ENCODE peak calls at places on chromosomes 12 and 14, in seven cellular contexts. Y, L, W, E, O, K and R are unnamed samples.

GRCh38 chr14:99519931-99520421 is 38.8 kb downstream of the CCNK start:
- DNase-seq in L (no peak), K (no peak), O (no peak), W (no peak), E (no peak), Y (peak; percentile 63), R (no peak)

GRCh38 chr12:120536064-120536791 is 2.1 kb downstream of the RNF10 start:
- DNase-seq in Y (no peak), O (no peak), W (peak; percentile 30), E (no peak), L (no peak), K (no peak), R (peak; percentile 46)

GRCh38 chr14:21090194-21090939 is 8.1 kb downstream of the ZNF219 start:
- DNase-seq in Y (peak; percentile 84), O (no peak), K (no peak), W (peak; percentile 61), E (no peak), L (no peak), R (peak; percentile 40)

GRCh38 chr14:30410986-30411385 is 148.0 kb upstream of the G2E3 start:
- DNase-seq in O (no peak), W (no peak), L (no peak), K (no peak), Y (no peak), E (no peak), R (no peak)

GRCh38 chr12:46073321-46073720 is 82.9 kb upstream of the SCAF11 start:
- DNase-seq in L (no peak), Y (no peak), W (no peak), K (no peak), O (no peak), E (no peak), R (no peak)

GRCh38 chr12:118055144-118055557 is 5.8 kb downstream of the WSB2 start:
- DNase-seq in K (peak; percentile 63), L (no peak), Y (peak; percentile 73), W (peak; percentile 86), E (no peak), O (peak; percentile 34), R (peak; percentile 88)

GRCh38 chr12:57755454-57756372 is 810 bp downstream of the MARCHF9 start:
- DNase-seq in E (no peak), W (peak; percentile 39), Y (peak; percentile 84), O (no peak), L (no peak), K (peak; percentile 67), R (peak; percentile 59)

GRCh38 chr12:81533054-81533453 is 226.1 kb downstream of the PPFIA2 start:
- DNase-seq in L (no peak), O (no peak), Y (no peak), W (no peak), E (no peak), K (no peak), R (no peak)

GRCh38 chr12:57874166-57875108 is 27.9 kb upstream of the CTDSP2 start:
- DNase-seq in E (no peak), L (no peak), Y (no peak), W (no peak), O (no peak), K (no peak), R (no peak)

GRCh38 chr14:91231446-91231845 is 13.1 kb downstream of the GPR68 start:
- DNase-seq in W (no peak), E (no peak), L (no peak), O (no peak), K (no peak), Y (no peak), R (no peak)

GRCh38 chr12:132617822-132618682 is 524 bp upstream of the P2RX2 start:
- DNase-seq in Y (no peak), L (no peak), E (no peak), O (no peak), W (no peak), K (no peak), R (no peak)

GRCh38 chr12:57882575-57882974 is 36.0 kb upstream of the CTDSP2 start:
- DNase-seq in L (no peak), K (no peak), W (no peak), Y (no peak), E (no peak), O (no peak), R (no peak)

GRCh38 chr12:79121486-79121885 is 256.9 kb downstream of the SYT1 start:
- DNase-seq in O (peak; percentile 12), L (no peak), Y (no peak), W (no peak), K (no peak), E (no peak), R (peak; percentile 3)

GRCh38 chr14:92490239-92490959 is 23.2 kb upstream of the RIN3 start:
- DNase-seq in Y (no peak), W (no peak), L (no peak), O (no peak), K (no peak), E (no peak), R (no peak)

GRCh38 chr14:22656226-22656625 is 12.1 kb upstream of the OR6J1 start:
- DNase-seq in O (no peak), W (no peak), K (no peak), E (no peak), L (no peak), Y (no peak), R (no peak)

GRCh38 chr12:121860257-121860656 is 1.6 kb upstream of the HPD start:
- DNase-seq in K (no peak), O (no peak), Y (no peak), W (no peak), L (no peak), E (no peak), R (peak; percentile 58)

GRCh38 chr14:60327447-60328331 is 78.7 kb downstream of the PPM1A start:
- DNase-seq in W (peak; percentile 59), K (peak; percentile 25), Y (no peak), L (no peak), O (peak; percentile 39), E (peak; percentile 88), R (peak; percentile 49)

GRCh38 chr14:65336191-65336591 is 76.3 kb upstream of the FUT8 start:
- DNase-seq in K (no peak), E (no peak), W (peak; percentile 72), Y (no peak), L (peak; percentile 23), O (no peak), R (no peak)

GRCh38 chr12:75724913-75725312 is 213.5 kb upstream of the KRR1 start:
- DNase-seq in Y (no peak), K (peak; percentile 63), W (no peak), O (no peak), E (peak; percentile 72), L (peak; percentile 60), R (no peak)

GRCh38 chr14:100533647-100534485 is 53.4 kb downstream of the BEGAIN start:
- DNase-seq in O (no peak), Y (peak; percentile 73), K (no peak), W (peak; percentile 37), E (no peak), L (no peak), R (no peak)

GRCh38 chr14:37591941-37592287 is 3.1 kb downstream of the FOXA1 start:
- DNase-seq in W (no peak), O (no peak), E (peak; percentile 88), K (no peak), Y (peak; percentile 73), L (no peak), R (no peak)

GRCh38 chr14:101395779-101396178 is 165.5 kb upstream of the DIO3 start:
- DNase-seq in K (no peak), W (no peak), O (no peak), Y (no peak), L (no peak), E (no peak), R (no peak)

GRCh38 chr12:49336645-49337584 is at the start of gene C1QL4:
- DNase-seq in E (peak; percentile 38), W (peak; percentile 91), O (peak; percentile 92), Y (peak; percentile 96), K (peak; percentile 86), L (peak; percentile 28), R (peak; percentile 79)

GRCh38 chr12:50723870-50724269 is 40.0 kb upstream of the ATF1 start:
- DNase-seq in E (no peak), L (no peak), Y (no peak), K (no peak), O (no peak), W (no peak), R (no peak)

GRCh38 chr12:103114296-103115055 is 157.0 kb downstream of the ASCL1 start:
- DNase-seq in O (peak; percentile 23), Y (no peak), W (no peak), L (no peak), E (no peak), K (no peak), R (no peak)

GRCh38 chr14:106318700-106319099 is 792.3 kb downstream of the TMEM121 start:
- DNase-seq in O (peak; percentile 36), Y (no peak), W (peak; percentile 81), E (no peak), K (no peak), L (no peak), R (peak; percentile 23)

GRCh38 chr14:87745507-87746118 is 247.4 kb downstream of the GALC start:
- DNase-seq in W (peak; percentile 25), Y (no peak), O (peak; percentile 23), K (peak; percentile 39), E (no peak), L (no peak), R (peak; percentile 8)

GRCh38 chr14:72948481-72949138 is 22.3 kb downstream of the DCAF4 start:
- DNase-seq in K (peak; percentile 30), L (peak; percentile 32), W (peak; percentile 77), O (peak; percentile 61), Y (peak; percentile 91), E (peak; percentile 23), R (peak; percentile 82)

GRCh38 chr12:131112690-131113290 is 159.1 kb downstream of the ADGRD1 start:
- DNase-seq in Y (peak; percentile 61), O (no peak), E (no peak), L (no peak), W (no peak), K (no peak), R (no peak)

GRCh38 chr12:31386364-31386777 is 60.4 kb upstream of the SINHCAF start:
- DNase-seq in O (no peak), K (no peak), W (no peak), Y (no peak), E (no peak), L (no peak), R (no peak)

GRCh38 chr14:73764406-73764805 is 50.2 kb upstream of the PNMA1 start:
- DNase-seq in E (no peak), L (no peak), K (no peak), O (no peak), Y (no peak), W (no peak), R (no peak)

GRCh38 chr14:61183486-61183885 is 97.7 kb downstream of the TMEM30B start:
- DNase-seq in W (no peak), L (no peak), O (no peak), E (peak; percentile 91), Y (no peak), K (no peak), R (no peak)

GRCh38 chr12:76024102-76024781 is 7.3 kb downstream of the PHLDA1 start:
- DNase-seq in O (no peak), E (no peak), L (no peak), Y (no peak), K (no peak), W (no peak), R (no peak)